ENCODE peak calls at places on chromosomes 7 and 10, in seven cellular contexts. G is HFFc6, U is cardiac muscle cell, Z is cardiac fibroblast, Y is heart right ventricle, T is left lung, M is nephron progenitor cell. J is an unnamed sample.

GRCh38 chr7:75989726-75990388 is 4.5 kb downstream of the TMEM120A start:
- DNase-seq in T (peak), Z (no peak), M (no peak), U (no peak), Y (peak), G (no peak), J (no peak)

GRCh38 chr10:4474829-4475228 is 351.2 kb upstream of the AKR1E2 start:
- DNase-seq in U (no peak), Z (no peak), T (no peak), G (no peak), Y (no peak), M (no peak), J (no peak)

GRCh38 chr10:4083509-4084003 is 298.5 kb upstream of the KLF6 start:
- DNase-seq in G (no peak), M (no peak), T (no peak), U (peak), Y (no peak), Z (no peak), J (no peak)

GRCh38 chr10:37675449-37675848 is 182.0 kb downstream of the ZNF248 start:
- DNase-seq in M (no peak), Y (no peak), U (no peak), T (no peak), Z (no peak), G (no peak), J (no peak)

GRCh38 chr7:66454600-66455225 is 174.0 kb upstream of the KCTD7 start:
- DNase-seq in M (no peak), G (no peak), U (no peak), Z (no peak), Y (no peak), T (no peak), J (no peak)

GRCh38 chr10:12279281-12279680 is 70.1 kb upstream of the CAMK1D start:
- DNase-seq in Y (no peak), G (no peak), M (no peak), T (no peak), U (no peak), Z (no peak), J (no peak)

GRCh38 chr10:60626037-60626436 is 152.2 kb upstream of the CDK1 start:
- DNase-seq in G (no peak), U (no peak), Z (no peak), T (no peak), M (no peak), Y (no peak), J (no peak)

GRCh38 chr7:111789880-111790279 is 227.6 kb upstream of the IMMP2L start:
- DNase-seq in T (no peak), G (no peak), U (no peak), Z (peak), Y (no peak), M (no peak), J (no peak)

GRCh38 chr7:97639036-97639435 is 92.8 kb upstream of the TAC1 start:
- DNase-seq in Z (peak), U (no peak), Y (no peak), G (no peak), M (no peak), T (no peak), J (no peak)

GRCh38 chr10:646118-646524 is 43.3 kb downstream of the DIP2C start:
- DNase-seq in M (no peak), U (no peak), Y (no peak), G (no peak), T (no peak), Z (no peak), J (no peak)

GRCh38 chr7:22802426-22802825 is 20.2 kb downstream of the TOMM7 start:
- DNase-seq in G (no peak), Y (no peak), U (no peak), M (no peak), T (no peak), Z (no peak), J (no peak)

GRCh38 chr7:1533569-1534329 is 3.2 kb downstream of the MAFK start:
- DNase-seq in U (peak), G (peak), M (no peak), T (peak), Y (peak), Z (peak), J (no peak)

GRCh38 chr7:90492250-90492649 is 22.8 kb downstream of the PTTG1IP2 start:
- DNase-seq in Y (no peak), U (no peak), T (no peak), Z (no peak), G (no peak), M (no peak), J (no peak)

GRCh38 chr7:69436944-69437343 is 161.3 kb upstream of the AUTS2 start:
- DNase-seq in T (no peak), U (no peak), Z (no peak), M (no peak), G (no peak), Y (no peak), J (no peak)

GRCh38 chr10:773562-774161 is 84.2 kb upstream of the DIP2C start:
- DNase-seq in T (peak), Z (no peak), Y (no peak), G (no peak), M (no peak), U (no peak), J (no peak)

GRCh38 chr10:71776528-71776927 is 3.2 kb upstream of the VSIR start:
- DNase-seq in T (no peak), Z (no peak), M (no peak), G (no peak), U (no peak), Y (no peak), J (no peak)

GRCh38 chr7:127154958-127155357 is 97.8 kb downstream of the GRM8 start:
- DNase-seq in M (no peak), G (no peak), Y (no peak), U (no peak), T (no peak), Z (no peak), J (no peak)

GRCh38 chr10:70737977-70738376 is 47.2 kb downstream of the TBATA start:
- DNase-seq in Z (no peak), U (no peak), M (no peak), G (no peak), Y (no peak), T (no peak), J (no peak)

GRCh38 chr7:44713141-44713540 is 35.5 kb upstream of the ZMIZ2 start:
- DNase-seq in U (no peak), Y (no peak), M (no peak), Z (no peak), G (no peak), T (no peak), J (no peak)

GRCh38 chr7:116213361-116214155 is 3.2 kb downstream of the TES start:
- DNase-seq in T (no peak), Z (peak), U (no peak), M (no peak), G (no peak), Y (no peak), J (no peak)

GRCh38 chr7:134452419-134452827 is 6.5 kb downstream of the AKR1B1 start:
- DNase-seq in U (no peak), T (no peak), G (no peak), Z (no peak), M (no peak), Y (no peak), J (no peak)

GRCh38 chr10:110680473-110681020 is 36.4 kb downstream of the RBM20 start:
- DNase-seq in U (no peak), M (no peak), Y (no peak), G (no peak), Z (no peak), T (peak), J (no peak)

GRCh38 chr10:49240946-49241345 is 52.8 kb upstream of the TMEM273 start:
- DNase-seq in Y (no peak), G (no peak), T (no peak), U (no peak), Z (no peak), M (no peak), J (no peak)

GRCh38 chr10:102835007-102835482 is 2.2 kb downstream of the CYP17A1 start:
- DNase-seq in T (no peak), Z (peak), Y (peak), U (peak), G (peak), M (peak), J (peak)

GRCh38 chr10:60794953-60795352 is 16.7 kb downstream of the CDK1 start:
- DNase-seq in U (no peak), Y (no peak), M (no peak), G (no peak), Z (no peak), T (no peak), J (no peak)

GRCh38 chr7:27693794-27694193 is 31.1 kb upstream of the HIBADH start:
- DNase-seq in Z (peak), Y (no peak), M (no peak), G (no peak), U (no peak), T (no peak), J (no peak)

GRCh38 chr7:26183545-26184282 is 16.8 kb downstream of the HNRNPA2B1 start:
- DNase-seq in Z (no peak), M (no peak), U (no peak), G (no peak), Y (no peak), T (no peak), J (no peak)

GRCh38 chr7:138021889-138022288 is 20.0 kb upstream of the CREB3L2 start:
- DNase-seq in M (no peak), Z (no peak), G (no peak), U (no peak), T (no peak), Y (no peak), J (no peak)

GRCh38 chr10:63522129-63522687 is 1.0 kb downstream of the REEP3 start:
- DNase-seq in T (no peak), Z (peak), G (no peak), M (no peak), Y (no peak), U (no peak), J (no peak)

GRCh38 chr10:63518690-63519288 is 2.4 kb upstream of the REEP3 start:
- DNase-seq in Z (no peak), Y (no peak), T (no peak), G (no peak), U (no peak), M (no peak), J (no peak)

GRCh38 chr10:63520463-63521388 is 475 bp upstream of the REEP3 start:
- DNase-seq in M (peak), U (no peak), G (peak), Z (peak), Y (peak), T (peak), J (no peak)

GRCh38 chr10:63523015-63523414 is 1.8 kb downstream of the REEP3 start:
- DNase-seq in Y (no peak), U (no peak), T (no peak), Z (no peak), M (no peak), G (no peak), J (no peak)

DNA sequence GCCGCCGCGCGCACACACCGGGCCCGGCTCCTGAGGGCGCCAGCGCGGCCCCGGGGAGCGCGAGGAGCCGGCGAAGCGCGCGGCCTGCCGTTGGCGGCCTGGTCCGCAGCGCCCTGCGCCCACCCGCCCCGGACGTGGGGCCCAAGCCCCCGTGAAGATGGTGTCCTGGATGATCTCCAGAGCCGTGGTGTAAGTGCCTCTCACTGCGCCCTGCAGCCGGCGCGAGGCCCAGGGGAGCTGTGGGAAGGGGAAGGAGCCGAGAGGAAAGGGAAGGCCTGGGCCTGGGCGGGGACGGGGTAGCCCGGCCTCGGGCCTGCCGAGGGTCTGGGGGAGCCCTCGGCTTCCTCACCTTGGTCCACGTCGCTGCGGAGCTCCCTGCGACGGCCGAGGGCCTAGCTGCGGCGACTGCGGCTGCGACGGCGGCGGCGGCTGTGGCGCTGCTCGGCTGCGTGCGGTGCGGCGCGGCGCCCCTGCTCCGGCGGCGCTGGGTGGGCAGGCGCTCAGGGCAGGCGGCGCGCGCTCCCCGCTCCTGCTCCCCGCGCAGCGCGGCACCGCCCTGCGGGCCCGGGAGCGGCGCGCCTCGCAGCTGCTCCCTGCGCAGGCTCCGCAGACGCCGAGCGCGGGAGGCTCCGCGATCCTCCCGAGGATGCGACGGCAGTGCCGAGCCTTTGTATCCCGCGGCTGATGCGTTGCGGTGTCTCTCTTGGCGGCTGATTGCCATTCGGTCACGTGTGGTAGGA is at the start of gene REEP3:
- DNase-seq in Y (peak), T (peak), G (peak), U (peak), M (peak), Z (peak), J (peak)
- TF ChIP-seq CTCF in Y (no peak), T (no peak), G (no peak), U (no peak), M (no peak), Z (no peak), J (no peak)

GRCh38 chr10:62076872-62077271 is 175.4 kb downstream of the ARID5B start:
- DNase-seq in M (no peak), Z (peak), Y (no peak), G (peak), T (no peak), U (no peak), J (no peak)
- TF ChIP-seq CTCF in M (no peak), Z (no peak), Y (no peak), G (no peak), T (no peak), U (no peak), J (no peak)

GRCh38 chr7:131859162-131859821 is 302.9 kb upstream of the PODXL start:
- DNase-seq in T (no peak), Y (peak), U (peak), M (peak), G (peak), Z (peak), J (no peak)

GRCh38 chr7:131865911-131866310 is 309.5 kb upstream of the PODXL start:
- DNase-seq in U (no peak), T (no peak), Y (no peak), Z (no peak), M (no peak), G (no peak), J (no peak)

GRCh38 chr7:131867461-131867860 is 311.0 kb upstream of the PODXL start:
- DNase-seq in T (no peak), Z (no peak), G (no peak), Y (no peak), U (no peak), M (no peak), J (no peak)

GRCh38 chr7:131861620-131862346 is 305.4 kb upstream of the PODXL start:
- DNase-seq in U (no peak), T (no peak), Z (peak), G (peak), M (no peak), Y (no peak), J (no peak)
- TF ChIP-seq CTCF in U (no peak), T (no peak), Z (no peak), G (peak), M (no peak), Y (no peak), J (no peak)

DNA sequence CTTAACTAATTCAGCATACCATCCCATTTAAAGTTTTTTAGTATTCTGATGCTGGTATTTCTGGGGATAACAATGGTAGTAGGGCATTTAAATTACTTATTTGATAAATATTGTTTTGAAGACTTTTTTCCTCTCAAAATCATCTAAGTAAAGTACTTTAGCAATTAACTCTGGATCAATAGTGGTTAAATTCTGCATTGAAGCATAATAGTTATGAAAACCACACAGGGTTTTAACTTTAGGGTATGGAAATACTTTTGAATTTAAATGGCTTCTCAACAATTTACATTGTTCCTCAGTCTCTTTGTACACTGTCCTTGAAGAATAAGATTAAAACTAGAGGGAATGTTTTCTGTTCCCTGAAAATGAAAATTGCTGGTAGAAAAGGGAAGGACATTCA is 202.6 kb upstream of the STEAP4 start:
- DNase-seq in Z (no peak), M (no peak), G (no peak), U (no peak), Y (no peak), T (no peak), J (no peak)
- TF ChIP-seq CTCF in Z (no peak), M (no peak), G (no peak), U (no peak), Y (no peak), T (no peak), J (no peak)

GRCh38 chr10:118542789-118543188 is 52.7 kb downstream of the PRLHR start:
- DNase-seq in G (no peak), U (no peak), T (no peak), M (no peak), Y (no peak), Z (no peak), J (no peak)

GRCh38 chr10:118545381-118545780 is 50.1 kb downstream of the PRLHR start:
- DNase-seq in M (no peak), Y (no peak), U (no peak), G (no peak), T (no peak), Z (no peak), J (no peak)

GRCh38 chr10:118546479-118546878 is 49.0 kb downstream of the PRLHR start:
- DNase-seq in T (no peak), M (no peak), U (no peak), Z (no peak), Y (no peak), G (no peak), J (no peak)

GRCh38 chr10:118543714-118544400 is 51.6 kb downstream of the PRLHR start:
- DNase-seq in M (peak), T (no peak), Z (peak), Y (peak), G (peak), U (peak), J (no peak)

DNA sequence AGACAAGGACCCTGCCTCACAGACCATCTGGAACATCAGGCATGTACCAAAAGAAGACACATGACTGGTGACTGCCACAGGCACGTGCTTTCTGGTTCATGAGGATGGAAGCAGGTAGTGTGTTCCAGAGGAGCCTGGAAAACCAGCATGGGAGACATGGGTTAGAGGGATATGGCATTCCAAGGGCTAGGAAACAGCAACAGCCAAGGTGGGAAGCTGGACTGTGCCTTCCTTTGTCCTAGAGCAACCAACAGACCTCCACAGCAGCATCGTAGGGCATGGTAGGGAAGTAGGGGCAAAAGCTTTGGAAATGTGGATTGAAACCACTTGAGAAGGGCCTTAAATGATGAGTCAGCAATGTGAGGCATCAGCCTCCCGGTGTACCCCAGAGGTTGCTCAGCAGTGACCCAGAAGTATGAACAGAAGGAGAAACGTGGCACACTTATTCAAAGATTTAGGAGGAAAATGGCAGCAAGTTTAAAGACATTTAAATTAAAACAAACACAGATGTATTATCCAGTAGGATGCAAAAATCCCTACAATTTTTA is 51.0 kb downstream of the PRLHR start:
- DNase-seq in T (no peak), G (no peak), Y (no peak), M (no peak), Z (no peak), U (no peak), J (no peak)
- TF ChIP-seq CTCF in T (no peak), G (peak), Y (no peak), M (no peak), Z (no peak), U (no peak), J (no peak)

J was measured in activated B cell treated with CpG ODN at 0.5 μM for 24 hours.